ENCODE peak calls at places on chromosomes 2 and 18, in four cellular contexts. One of them, this sample, is unnamed.

GRCh38 chr2:100237046-100237615 is 85.2 kb downstream of the LONRF2 start:
- DNase-seq in astrocyte of the cerebellum: no peak
- DNase-seq in astrocyte of the spinal cord: no peak
- DNase-seq in NB4: no peak
- DNase-seq in this sample: no peak

GRCh38 chr2:143482316-143482715 is 353.1 kb downstream of the ARHGAP15 start:
- DNase-seq in NB4: no peak
- DNase-seq in astrocyte of the spinal cord: peak; percentile 37
- DNase-seq in astrocyte of the cerebellum: no peak
- DNase-seq in this sample: no peak

GRCh38 chr2:20179755-20180594 is 45.0 kb downstream of the SDC1 start:
- DNase-seq in astrocyte of the spinal cord: no peak
- DNase-seq in NB4: no peak
- DNase-seq in astrocyte of the cerebellum: no peak
- DNase-seq in this sample: no peak

GRCh38 chr18:44725300-44726096 is 44.8 kb downstream of the SETBP1 start:
- DNase-seq in astrocyte of the spinal cord: peak; percentile 64
- DNase-seq in astrocyte of the cerebellum: no peak
- DNase-seq in NB4: peak; percentile 44
- DNase-seq in this sample: no peak

GRCh38 chr2:11270891-11271290 is 73.5 kb downstream of the ROCK2 start:
- DNase-seq in astrocyte of the spinal cord: peak; percentile 60
- DNase-seq in NB4: peak; percentile 14
- DNase-seq in astrocyte of the cerebellum: no peak
- DNase-seq in this sample: no peak

GRCh38 chr2:173572848-173573247 is 218.2 kb downstream of the CDCA7 start:
- DNase-seq in astrocyte of the cerebellum: no peak
- DNase-seq in NB4: peak; percentile 11
- DNase-seq in astrocyte of the spinal cord: no peak
- DNase-seq in this sample: no peak

GRCh38 chr2:115083216-115083615 is 640.8 kb downstream of the DPP10 start:
- DNase-seq in NB4: peak; percentile 11
- DNase-seq in astrocyte of the cerebellum: no peak
- DNase-seq in astrocyte of the spinal cord: no peak
- DNase-seq in this sample: no peak

GRCh38 chr18:56933472-56933871 is 213.4 kb upstream of the BOD1L2 start:
- DNase-seq in NB4: no peak
- DNase-seq in astrocyte of the cerebellum: no peak
- DNase-seq in astrocyte of the spinal cord: no peak
- DNase-seq in this sample: no peak

GRCh38 chr2:14182227-14182946 is 450.1 kb upstream of the LRATD1 start:
- DNase-seq in astrocyte of the spinal cord: no peak
- DNase-seq in NB4: no peak
- DNase-seq in astrocyte of the cerebellum: no peak
- DNase-seq in this sample: no peak

GRCh38 chr2:9877026-9877425 is 33.8 kb downstream of the TAF1B start:
- DNase-seq in astrocyte of the spinal cord: no peak
- DNase-seq in astrocyte of the cerebellum: no peak
- DNase-seq in NB4: no peak
- DNase-seq in this sample: no peak

GRCh38 chr2:173772205-173772604 is 193.0 kb downstream of the SP3 start:
- DNase-seq in astrocyte of the cerebellum: no peak
- DNase-seq in NB4: no peak
- DNase-seq in astrocyte of the spinal cord: no peak
- DNase-seq in this sample: no peak

GRCh38 chr2:36618381-36618780 is 20.4 kb upstream of the FEZ2 start:
- DNase-seq in astrocyte of the spinal cord: peak; percentile 77
- DNase-seq in astrocyte of the cerebellum: peak; percentile 38
- DNase-seq in NB4: peak; percentile 79
- DNase-seq in this sample: peak; percentile 67

GRCh38 chr2:28234807-28235206 is 157.9 kb upstream of the FOSL2 start:
- DNase-seq in NB4: no peak
- DNase-seq in astrocyte of the cerebellum: no peak
- DNase-seq in astrocyte of the spinal cord: no peak
- DNase-seq in this sample: no peak

GRCh38 chr2:224379986-224380385 is 21.9 kb downstream of the FAM124B start:
- DNase-seq in astrocyte of the cerebellum: no peak
- DNase-seq in astrocyte of the spinal cord: no peak
- DNase-seq in NB4: no peak
- DNase-seq in this sample: no peak

GRCh38 chr18:8735274-8735673 is 29.9 kb downstream of the MTCL1 start:
- DNase-seq in astrocyte of the spinal cord: no peak
- DNase-seq in NB4: no peak
- DNase-seq in astrocyte of the cerebellum: no peak
- DNase-seq in this sample: no peak

GRCh38 chr2:190722061-190722759 is 73.3 kb downstream of the NAB1 start:
- DNase-seq in astrocyte of the spinal cord: no peak
- DNase-seq in NB4: no peak
- DNase-seq in astrocyte of the cerebellum: no peak
- DNase-seq in this sample: no peak

GRCh38 chr2:64081046-64081445 is 61.8 kb upstream of the VPS54 start:
- DNase-seq in astrocyte of the spinal cord: no peak
- DNase-seq in NB4: no peak
- DNase-seq in astrocyte of the cerebellum: no peak
- DNase-seq in this sample: no peak

GRCh38 chr2:47077442-47078117 is 77.5 kb downstream of the STPG4 start:
- DNase-seq in astrocyte of the cerebellum: no peak
- DNase-seq in astrocyte of the spinal cord: no peak
- DNase-seq in NB4: no peak
- DNase-seq in this sample: no peak

GRCh38 chr2:203819434-203820133 is 48.0 kb upstream of the CTLA4 start:
- DNase-seq in astrocyte of the spinal cord: no peak
- DNase-seq in NB4: peak; percentile 25
- DNase-seq in astrocyte of the cerebellum: no peak
- DNase-seq in this sample: no peak

GRCh38 chr18:6397931-6398566 is 16.7 kb downstream of the L3MBTL4 start:
- DNase-seq in NB4: no peak
- DNase-seq in astrocyte of the cerebellum: no peak
- DNase-seq in astrocyte of the spinal cord: no peak
- DNase-seq in this sample: no peak

GRCh38 chr2:19541884-19542283 is 183.5 kb upstream of the OSR1 start:
- DNase-seq in astrocyte of the spinal cord: no peak
- DNase-seq in astrocyte of the cerebellum: no peak
- DNase-seq in NB4: no peak
- DNase-seq in this sample: no peak

GRCh38 chr18:46374850-46375249 is 270.7 kb downstream of the HAUS1 start:
- DNase-seq in astrocyte of the spinal cord: no peak
- DNase-seq in astrocyte of the cerebellum: no peak
- DNase-seq in NB4: no peak
- DNase-seq in this sample: no peak

GRCh38 chr2:95385570-95385984 is 16.9 kb upstream of the FAHD2A start:
- DNase-seq in astrocyte of the cerebellum: no peak
- DNase-seq in NB4: no peak
- DNase-seq in astrocyte of the spinal cord: no peak
- DNase-seq in this sample: no peak

GRCh38 chr18:48859311-48860275 is 91.2 kb downstream of the SMAD7 start:
- DNase-seq in astrocyte of the cerebellum: no peak
- DNase-seq in NB4: no peak
- DNase-seq in astrocyte of the spinal cord: no peak
- DNase-seq in this sample: peak; percentile 89

GRCh38 chr2:234038076-234038802 is 12.3 kb upstream of the SPP2 start:
- DNase-seq in astrocyte of the spinal cord: no peak
- DNase-seq in NB4: no peak
- DNase-seq in astrocyte of the cerebellum: no peak
- DNase-seq in this sample: no peak

GRCh38 chr18:75183973-75184372 is 25.0 kb downstream of the PTGR3 start:
- DNase-seq in astrocyte of the cerebellum: no peak
- DNase-seq in astrocyte of the spinal cord: no peak
- DNase-seq in NB4: no peak
- DNase-seq in this sample: no peak

GRCh38 chr2:181805228-181806038 is 86.1 kb upstream of the ITPRID2 start:
- DNase-seq in NB4: peak; percentile 83
- DNase-seq in astrocyte of the cerebellum: peak; percentile 77
- DNase-seq in astrocyte of the spinal cord: peak; percentile 89
- DNase-seq in this sample: no peak

GRCh38 chr2:20103514-20103913 is 52.1 kb upstream of the LAPTM4A start:
- DNase-seq in astrocyte of the spinal cord: no peak
- DNase-seq in NB4: peak; percentile 67
- DNase-seq in astrocyte of the cerebellum: no peak
- DNase-seq in this sample: no peak

DNA sequence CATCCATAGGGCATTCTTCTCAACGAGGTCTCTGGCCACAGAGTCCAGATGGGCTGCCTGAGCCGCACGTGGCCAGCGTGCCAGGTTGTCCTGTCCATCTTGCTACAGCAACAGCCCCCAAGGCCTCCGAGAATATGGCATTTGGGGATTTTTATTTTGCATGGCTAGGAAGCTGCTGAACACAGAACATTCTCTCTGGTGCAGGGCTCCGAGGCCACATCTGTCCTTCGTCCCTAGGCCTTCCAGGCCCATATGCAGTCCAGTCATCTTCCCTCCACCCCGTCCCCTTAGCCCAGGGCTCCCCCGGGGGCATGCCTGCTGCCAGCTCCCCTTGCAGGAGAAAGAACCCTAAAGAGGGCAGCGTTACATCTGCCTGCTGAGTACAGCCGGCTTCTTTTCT is 2.3 kb downstream of the HDAC4 start:
- DNase-seq in NB4: peak; percentile 59
- DNase-seq in astrocyte of the cerebellum: no peak
- DNase-seq in astrocyte of the spinal cord: no peak
- DNase-seq in this sample: peak; percentile 91
- TF ChIP-seq CTCF in NB4: no peak
- TF ChIP-seq CTCF in astrocyte of the cerebellum: no peak
- TF ChIP-seq CTCF in astrocyte of the spinal cord: no peak
- TF ChIP-seq CTCF in this sample: no peak

GRCh38 chr18:36662000-36662399 is 166.8 kb downstream of the TPGS2 start:
- DNase-seq in astrocyte of the spinal cord: no peak
- DNase-seq in astrocyte of the cerebellum: no peak
- DNase-seq in NB4: peak; percentile 4
- DNase-seq in this sample: peak; percentile 25
- TF ChIP-seq CTCF in astrocyte of the spinal cord: peak; percentile 21
- TF ChIP-seq CTCF in astrocyte of the cerebellum: peak; percentile 33
- TF ChIP-seq CTCF in NB4: no peak
- TF ChIP-seq CTCF in this sample: no peak

GRCh38 chr2:201257941-201258665 is 2.2 kb upstream of the CASP8 start:
- DNase-seq in NB4: peak; percentile 95
- DNase-seq in astrocyte of the cerebellum: peak; percentile 57
- DNase-seq in astrocyte of the spinal cord: peak; percentile 92
- DNase-seq in this sample: no peak
- TF ChIP-seq CTCF in NB4: no peak
- TF ChIP-seq CTCF in astrocyte of the cerebellum: no peak
- TF ChIP-seq CTCF in astrocyte of the spinal cord: no peak
- TF ChIP-seq CTCF in this sample: no peak

GRCh38 chr2:137910641-137911040 is 53.6 kb upstream of the HNMT start:
- DNase-seq in astrocyte of the spinal cord: peak; percentile 43
- DNase-seq in astrocyte of the cerebellum: no peak
- DNase-seq in NB4: peak; percentile 9
- DNase-seq in this sample: no peak
- TF ChIP-seq CTCF in astrocyte of the spinal cord: peak; percentile 56
- TF ChIP-seq CTCF in astrocyte of the cerebellum: no peak
- TF ChIP-seq CTCF in NB4: no peak
- TF ChIP-seq CTCF in this sample: peak; percentile 76

DNA sequence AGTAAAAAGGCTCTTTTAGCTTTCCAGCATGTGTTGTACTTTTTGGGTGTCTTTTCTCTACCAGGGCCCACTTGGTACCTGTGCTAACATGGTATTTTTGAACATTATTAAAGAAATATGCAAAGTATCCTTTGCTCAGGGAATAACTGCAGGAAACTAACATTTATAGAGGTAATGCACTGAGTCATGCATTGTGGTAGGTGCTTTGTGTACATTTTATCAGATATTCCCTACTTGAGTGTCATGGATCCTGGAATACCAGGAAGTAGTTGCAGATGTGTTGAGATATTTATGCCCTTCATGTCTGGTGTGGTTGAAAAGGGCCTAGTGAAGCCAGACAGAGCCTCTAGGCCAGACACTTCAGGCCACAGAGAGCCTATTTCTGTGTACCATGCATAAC is 215.5 kb upstream of the CYRIA start:
- DNase-seq in NB4: no peak
- DNase-seq in astrocyte of the spinal cord: no peak
- DNase-seq in astrocyte of the cerebellum: no peak
- DNase-seq in this sample: no peak
- TF ChIP-seq CTCF in NB4: no peak
- TF ChIP-seq CTCF in astrocyte of the spinal cord: no peak
- TF ChIP-seq CTCF in astrocyte of the cerebellum: no peak
- TF ChIP-seq CTCF in this sample: no peak

GRCh38 chr2:159798376-159798724 is 342 bp upstream of the CD302 start:
- DNase-seq in astrocyte of the cerebellum: no peak
- DNase-seq in NB4: peak; percentile 21
- DNase-seq in astrocyte of the spinal cord: no peak
- DNase-seq in this sample: no peak
- TF ChIP-seq CTCF in astrocyte of the cerebellum: no peak
- TF ChIP-seq CTCF in NB4: no peak
- TF ChIP-seq CTCF in astrocyte of the spinal cord: no peak
- TF ChIP-seq CTCF in this sample: no peak